ENCODE peak calls at places on chromosome 10, in four cellular contexts. I is H1, B is K562, L is HepG2. C is an unnamed sample.

GRCh38 chr10:31660301-31660700 is 268.3 kb downstream of the ARHGAP12 start:
- DNase-seq in I (no peak), B (no peak), L (no peak), C (no peak)

GRCh38 chr10:13416760-13417159 is 68.7 kb upstream of the SEPHS1 start:
- DNase-seq in I (no peak), B (no peak), L (no peak), C (no peak)

GRCh38 chr10:88253120-88253519 is 330.0 kb downstream of the RNLS start:
- DNase-seq in I (no peak), B (no peak), L (no peak), C (no peak)

GRCh38 chr10:43057231-43057711 is 19.6 kb upstream of the RET start:
- DNase-seq in I (no peak), B (no peak), L (no peak), C (no peak)

GRCh38 chr10:118035358-118036031 is 11.2 kb downstream of the RAB11FIP2 start:
- DNase-seq in I (no peak), B (no peak), L (no peak), C (no peak)

GRCh38 chr10:22669163-22669711 is 45.1 kb downstream of the PIP4K2A start:
- DNase-seq in I (no peak), B (peak), L (no peak), C (no peak)

GRCh38 chr10:86775056-86775858 is 18.8 kb downstream of the BMPR1A start:
- DNase-seq in I (no peak), B (peak), L (peak), C (no peak)

GRCh38 chr10:102542800-102543418 is 39.1 kb downstream of the SUFU start:
- DNase-seq in I (no peak), B (no peak), L (no peak), C (no peak)

GRCh38 chr10:103921750-103922195 is 3.8 kb upstream of the STN1 start:
- DNase-seq in I (no peak), B (peak), L (peak), C (peak)

GRCh38 chr10:69631566-69631965 is 1.5 kb downstream of the FAM241B start:
- DNase-seq in I (no peak), B (no peak), L (no peak), C (no peak)

GRCh38 chr10:79244841-79245504 is 102.3 kb upstream of the PPIF start:
- DNase-seq in I (no peak), B (no peak), L (no peak), C (no peak)

GRCh38 chr10:63497321-63497720 is 23.9 kb upstream of the REEP3 start:
- DNase-seq in I (no peak), B (no peak), L (no peak), C (no peak)

GRCh38 chr10:470339-471003 is 219.0 kb downstream of the DIP2C start:
- DNase-seq in I (no peak), B (no peak), L (no peak), C (no peak)

GRCh38 chr10:121077331-121077730 is 226.2 kb downstream of the WDR11 start:
- DNase-seq in I (no peak), B (no peak), L (no peak), C (peak)

GRCh38 chr10:110118891-110119621 is 88.3 kb upstream of the MXI1 start:
- DNase-seq in I (no peak), B (no peak), L (no peak), C (no peak)
- H3K27ac ChIP-seq in I (no peak), B (no peak), L (no peak), C (no peak)

DNA sequence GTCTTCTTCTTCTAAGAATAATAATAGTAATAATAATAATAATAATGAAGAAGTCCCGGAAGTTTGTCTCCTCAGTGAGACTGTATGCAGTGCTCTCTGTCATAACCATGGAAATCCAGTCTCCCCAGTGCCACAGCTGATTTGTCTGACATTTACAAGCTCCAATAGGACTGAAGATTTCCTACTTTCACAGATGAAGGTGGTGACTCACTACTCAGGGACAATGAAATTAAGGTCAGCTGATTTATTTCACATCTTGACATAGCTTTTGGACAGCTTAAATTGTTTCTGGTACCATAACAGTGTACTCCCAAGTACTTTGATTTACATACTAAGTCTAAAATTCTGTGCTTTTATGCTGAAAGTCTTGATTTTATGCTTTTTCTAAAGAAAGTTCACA is 6.9 kb downstream of the CELF2 start:
- DNase-seq in I (no peak), B (no peak), L (no peak), C (no peak)
- TF ChIP-seq POLR2AphosphoS5 in I (no peak), B (no peak), L (no peak), C (no peak)

GRCh38 chr10:64558094-64558870 is 1037.1 kb downstream of the REEP3 start:
- DNase-seq in I (no peak), B (no peak), L (no peak), C (no peak)
- TF ChIP-seq CREB1 in I (no peak), B (no peak), L (no peak), C (no peak)

GRCh38 chr10:45376364-45376801 is 2.4 kb downstream of the ALOX5 start:
- DNase-seq in I (no peak), B (peak), L (no peak), C (no peak)
- H3K27ac ChIP-seq in I (no peak), B (no peak), L (no peak), C (no peak)

C was measured in GM23338.